ENCODE peak calls at places on chromosomes 16 and 17, in nine cellular contexts. M is psoas muscle, P is thoracic aorta, J is MCF 10A, K is heart right ventricle, Y is choroid plexus epithelial cell, C is GM10248, Z is cardiac fibroblast, F is tibial artery. H is an unnamed sample.

GRCh38 chr17:59890720-59891119 is 2.0 kb downstream of the TUBD1 start:
- DNase-seq in M (no peak), P (no peak), J (peak), K (no peak), Y (peak), C (no peak), Z (no peak), F (no peak), H (no peak)

GRCh38 chr16:74743668-74744299 is 30.8 kb downstream of the FA2H start:
- DNase-seq in M (no peak), P (no peak), J (peak), K (no peak), Y (peak), C (no peak), Z (peak), F (no peak), H (no peak)

GRCh38 chr16:57260294-57260929 is 15.4 kb downstream of the ARL2BP start:
- DNase-seq in M (peak), P (no peak), J (peak), K (no peak), Y (peak), C (peak), Z (peak), F (peak), H (peak)

GRCh38 chr17:17021194-17021863 is 20.9 kb upstream of the MPRIP start:
- DNase-seq in M (peak), P (peak), J (peak), K (peak), Y (no peak), C (no peak), Z (peak), F (peak), H (no peak)

GRCh38 chr17:63623786-63624185 is 1.6 kb downstream of the MAP3K3 start:
- DNase-seq in M (no peak), P (no peak), J (no peak), K (no peak), Y (no peak), C (no peak), Z (no peak), F (no peak), H (no peak)

GRCh38 chr17:55089955-55090573 is 121.5 kb downstream of the STXBP4 start:
- DNase-seq in M (no peak), P (no peak), J (peak), K (no peak), Y (peak), C (peak), Z (peak), F (no peak), H (no peak)

GRCh38 chr17:49045376-49045775 is 48.2 kb downstream of the IGF2BP1 start:
- DNase-seq in M (no peak), P (no peak), J (no peak), K (no peak), Y (no peak), C (no peak), Z (no peak), F (no peak), H (no peak)

GRCh38 chr17:62755139-62755851 is 52.8 kb downstream of the MARCHF10 start:
- DNase-seq in M (no peak), P (no peak), J (no peak), K (peak), Y (no peak), C (no peak), Z (peak), F (no peak), H (no peak)

GRCh38 chr16:89136931-89137330 is 34.6 kb upstream of the CDH15 start:
- DNase-seq in M (no peak), P (no peak), J (no peak), K (no peak), Y (no peak), C (no peak), Z (no peak), F (peak), H (no peak)

GRCh38 chr16:85402910-85403692 is 210.0 kb upstream of the GSE1 start:
- DNase-seq in M (peak), P (no peak), J (no peak), K (peak), Y (peak), C (no peak), Z (peak), F (peak), H (no peak)

GRCh38 chr17:47253541-47254402 is at the start of gene ITGB3:
- DNase-seq in M (peak), P (no peak), J (peak), K (peak), Y (peak), C (peak), Z (peak), F (peak), H (peak)

GRCh38 chr16:70804153-70804728 is 3.3 kb upstream of the VAC14 start:
- DNase-seq in M (no peak), P (no peak), J (peak), K (no peak), Y (peak), C (no peak), Z (peak), F (no peak), H (no peak)

GRCh38 chr17:56593073-56593740 is at the start of gene NOG:
- DNase-seq in M (peak), P (no peak), J (peak), K (peak), Y (peak), C (peak), Z (peak), F (peak), H (no peak)

GRCh38 chr17:56594528-56595418 is 1.3 kb downstream of the NOG start:
- DNase-seq in M (no peak), P (no peak), J (peak), K (no peak), Y (no peak), C (peak), Z (no peak), F (no peak), H (no peak)

GRCh38 chr17:56595831-56596740 is 2.6 kb downstream of the NOG start:
- DNase-seq in M (no peak), P (no peak), J (peak), K (no peak), Y (no peak), C (no peak), Z (no peak), F (no peak), H (peak)

GRCh38 chr17:56592487-56593072 is 919 bp upstream of the NOG start:
- DNase-seq in M (peak), P (no peak), J (peak), K (peak), Y (peak), C (peak), Z (peak), F (peak), H (peak)

DNA sequence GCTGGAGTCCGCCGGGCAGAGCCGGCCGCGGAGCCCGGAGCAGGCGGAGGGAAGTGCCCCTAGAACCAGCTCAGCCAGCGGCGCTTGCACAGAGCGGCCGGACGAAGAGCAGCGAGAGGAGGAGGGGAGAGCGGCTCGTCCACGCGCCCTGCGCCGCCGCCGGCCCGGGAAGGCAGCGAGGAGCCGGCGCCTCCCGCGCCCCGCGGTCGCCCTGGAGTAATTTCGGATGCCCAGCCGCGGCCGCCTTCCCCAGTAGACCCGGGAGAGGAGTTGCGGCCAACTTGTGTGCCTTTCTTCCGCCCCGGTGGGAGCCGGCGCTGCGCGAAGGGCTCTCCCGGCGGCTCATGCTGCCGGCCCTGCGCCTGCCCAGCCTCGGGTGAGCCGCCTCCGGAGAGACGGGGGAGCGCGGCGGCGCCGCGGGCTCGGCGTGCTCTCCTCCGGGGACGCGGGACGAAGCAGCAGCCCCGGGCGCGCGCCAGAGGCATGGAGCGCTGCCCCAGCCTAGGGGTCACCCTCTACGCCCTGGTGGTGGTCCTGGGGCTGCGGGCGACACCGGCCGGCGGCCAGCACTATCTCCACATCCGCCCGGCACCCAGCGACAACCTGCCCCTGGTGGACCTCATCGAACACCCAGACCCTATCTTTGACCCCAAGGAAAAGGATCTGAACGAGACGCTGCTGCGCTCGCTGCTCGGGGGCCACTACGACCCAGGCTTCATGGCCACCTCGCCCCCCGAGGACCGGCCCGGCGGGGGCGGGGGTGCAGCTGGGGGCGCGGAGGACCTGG is 435 bp downstream of the NOG start:
- DNase-seq in M (peak), P (no peak), J (peak), K (peak), Y (peak), C (peak), Z (peak), F (peak), H (peak)
- TF ChIP-seq CTCF in M (no peak), P (no peak), J (no peak), K (no peak), Y (no peak), C (no peak), Z (no peak), F (no peak), H (no peak)

DNA sequence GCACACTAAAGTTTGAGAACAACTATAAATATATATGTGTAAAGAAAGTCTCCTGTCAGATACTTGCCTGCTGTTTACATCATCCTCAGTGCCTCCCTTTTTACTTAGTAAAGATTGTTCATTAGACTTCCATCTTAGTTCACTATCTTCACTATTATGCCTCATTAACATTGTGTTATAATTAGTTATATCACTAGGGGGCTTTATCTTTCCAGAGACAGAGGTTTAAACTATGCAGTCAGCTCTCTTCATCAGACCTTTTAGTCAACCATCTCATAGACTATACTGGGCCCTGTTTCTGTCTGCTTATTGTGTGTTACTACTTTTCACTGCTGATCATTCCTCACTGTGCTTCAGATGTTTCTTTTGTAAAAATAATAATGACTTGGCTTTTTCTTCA is 630.8 kb upstream of the KIF2B start:
- DNase-seq in M (no peak), P (no peak), J (peak), K (no peak), Y (no peak), C (no peak), Z (no peak), F (no peak), H (no peak)
- TF ChIP-seq CTCF in M (no peak), P (no peak), J (no peak), K (no peak), Y (no peak), C (no peak), Z (no peak), F (no peak), H (no peak)

GRCh38 chr16:82755570-82756282 is 129.0 kb downstream of the CDH13 start:
- DNase-seq in M (no peak), P (no peak), J (peak), K (no peak), Y (peak), C (no peak), Z (peak), F (no peak), H (no peak)
- TF ChIP-seq CTCF in M (no peak), P (no peak), J (no peak), K (no peak), Y (peak), C (no peak), Z (peak), F (no peak), H (no peak)

DNA sequence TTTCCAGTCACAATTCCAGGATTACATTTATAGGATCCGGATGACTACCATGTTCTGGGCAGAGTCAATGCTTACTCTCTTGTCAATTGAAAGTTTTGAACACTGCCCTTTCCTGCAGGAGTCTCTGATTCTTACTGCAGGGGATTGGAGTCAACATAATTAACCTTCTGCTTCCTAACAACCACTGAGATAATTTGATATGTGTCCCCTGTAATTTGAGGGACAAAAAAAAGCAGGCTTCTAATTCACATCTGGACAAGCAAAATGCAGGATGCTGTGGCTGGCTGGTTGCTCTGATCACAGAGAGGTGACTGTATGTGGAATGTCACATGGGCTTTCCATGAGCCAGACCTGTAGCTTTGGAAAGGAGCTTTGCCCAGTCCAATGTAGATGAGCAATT is 54.9 kb downstream of the PMP22 start:
- DNase-seq in M (no peak), P (no peak), J (no peak), K (no peak), Y (no peak), C (no peak), Z (no peak), F (no peak), H (no peak)
- TF ChIP-seq CTCF in M (no peak), P (no peak), J (no peak), K (no peak), Y (no peak), C (no peak), Z (no peak), F (no peak), H (no peak)

GRCh38 chr16:4293181-4293716 is 20.4 kb upstream of the TFAP4 start:
- DNase-seq in M (no peak), P (no peak), J (no peak), K (no peak), Y (no peak), C (no peak), Z (no peak), F (no peak), H (no peak)
- TF ChIP-seq CTCF in M (no peak), P (no peak), J (no peak), K (no peak), Y (no peak), C (no peak), Z (no peak), F (no peak), H (no peak)

GRCh38 chr16:27444470-27444869 is 42.5 kb downstream of the IL21R start:
- DNase-seq in M (no peak), P (no peak), J (no peak), K (no peak), Y (no peak), C (no peak), Z (no peak), F (peak), H (no peak)

GRCh38 chr16:27446721-27447120 is 44.7 kb downstream of the IL21R start:
- DNase-seq in M (no peak), P (no peak), J (no peak), K (no peak), Y (no peak), C (no peak), Z (no peak), F (no peak), H (peak)

GRCh38 chr16:27448531-27449433 is 46.8 kb downstream of the IL21R start:
- DNase-seq in M (no peak), P (no peak), J (no peak), K (no peak), Y (no peak), C (no peak), Z (no peak), F (no peak), H (no peak)

GRCh38 chr16:27444015-27444414 is 42.0 kb downstream of the IL21R start:
- DNase-seq in M (no peak), P (no peak), J (no peak), K (no peak), Y (peak), C (no peak), Z (peak), F (peak), H (no peak)

DNA sequence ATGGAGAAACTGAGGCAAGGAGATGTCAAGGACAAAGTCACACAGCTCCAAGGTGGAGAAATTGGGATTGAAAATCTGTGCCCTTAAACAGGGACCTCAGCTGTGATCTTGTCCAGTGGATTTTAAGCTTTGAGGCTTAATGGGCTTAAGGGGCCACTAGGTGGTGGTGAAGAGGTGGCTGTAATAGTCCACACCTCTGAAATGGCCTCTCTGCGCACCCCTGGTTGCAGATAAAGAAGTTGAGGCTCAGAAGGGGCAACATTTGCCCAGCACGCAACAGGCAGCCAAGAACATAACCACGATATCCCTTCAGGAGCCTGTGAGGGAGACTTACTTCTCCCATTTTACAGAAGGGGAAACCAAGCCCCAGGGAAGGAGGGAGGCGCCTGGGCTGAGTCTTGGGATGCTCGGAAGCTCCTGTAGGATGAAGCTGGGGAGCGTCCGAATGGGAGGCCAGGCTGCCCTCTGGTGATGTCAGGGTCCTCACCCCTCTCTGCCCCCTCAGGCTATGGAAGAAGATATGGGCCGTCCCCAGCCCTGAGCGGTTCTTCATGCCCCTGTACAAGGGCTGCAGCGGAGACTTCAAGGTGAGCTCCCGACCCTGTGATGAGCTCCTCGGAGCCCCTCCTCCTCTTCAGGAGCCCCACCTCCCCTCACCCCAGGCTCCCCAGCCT is 43.7 kb downstream of the IL21R start:
- DNase-seq in M (no peak), P (no peak), J (no peak), K (no peak), Y (no peak), C (no peak), Z (no peak), F (peak), H (no peak)
- TF ChIP-seq CTCF in M (no peak), P (no peak), J (no peak), K (no peak), Y (peak), C (no peak), Z (peak), F (no peak), H (no peak)

DNA sequence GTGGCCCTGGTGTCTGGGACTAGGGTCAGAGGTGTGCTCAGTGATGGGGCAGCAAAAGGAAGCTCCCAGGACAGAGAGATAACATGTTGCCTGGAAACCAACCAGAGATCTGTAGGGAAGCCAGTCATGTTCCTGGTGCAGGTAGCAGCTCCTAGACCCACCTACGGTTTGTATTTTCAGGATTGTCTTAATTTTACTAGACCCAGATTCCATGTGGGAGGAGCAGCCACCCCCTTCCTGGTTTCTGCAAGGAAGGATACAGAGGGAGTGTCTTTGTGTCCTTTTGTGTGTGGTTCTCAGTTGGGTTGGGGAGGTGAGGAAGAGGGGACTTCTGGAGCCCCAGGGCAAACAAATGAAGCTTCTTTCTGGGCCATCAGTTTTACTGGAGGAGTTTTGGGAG is 53.9 kb downstream of the MGAT5B start:
- DNase-seq in M (no peak), P (no peak), J (no peak), K (no peak), Y (no peak), C (no peak), Z (no peak), F (no peak), H (no peak)
- TF ChIP-seq CTCF in M (no peak), P (no peak), J (no peak), K (no peak), Y (no peak), C (no peak), Z (no peak), F (no peak), H (no peak)

DNA sequence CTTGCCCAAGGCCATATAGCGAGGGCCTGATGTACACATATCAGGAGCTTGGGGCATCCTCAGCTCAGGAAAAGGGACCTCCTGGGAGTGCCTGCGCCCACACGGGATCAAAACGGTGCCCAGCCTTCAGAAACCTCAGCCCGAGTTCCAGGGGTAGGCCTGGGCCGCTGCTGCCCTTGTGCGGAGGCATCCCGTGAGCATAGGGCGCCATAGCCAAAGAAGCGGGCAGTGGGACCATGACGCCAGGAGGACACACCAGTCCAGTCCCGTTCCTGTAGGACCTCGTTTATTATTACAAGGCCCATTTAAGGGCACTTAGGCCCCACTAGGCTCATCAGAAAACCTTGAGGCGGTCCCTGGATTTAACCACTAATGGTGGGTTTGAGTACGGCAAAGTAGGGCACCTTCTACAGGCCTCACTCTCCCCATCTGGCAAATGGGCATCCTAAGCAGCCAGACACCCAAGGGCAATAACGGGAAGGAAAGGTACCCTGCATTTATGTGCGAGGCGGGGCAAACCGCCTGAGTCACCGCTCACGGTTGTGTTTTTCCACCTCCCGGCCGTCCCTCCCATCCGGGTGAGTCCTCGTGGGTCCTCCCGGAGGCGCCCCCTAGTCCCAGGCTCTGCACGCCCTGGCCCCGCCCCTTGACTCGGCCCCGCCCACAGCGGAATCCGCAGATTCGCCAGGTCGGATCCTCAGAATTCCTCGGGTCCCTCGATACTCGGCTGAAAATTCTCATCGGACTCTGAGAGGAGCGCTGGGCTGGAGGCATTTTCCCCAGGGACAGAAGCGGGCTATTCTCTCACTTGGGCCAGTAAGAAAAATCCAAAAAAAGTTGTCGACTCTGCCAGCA is 726 bp upstream of the SETD1A start:
- DNase-seq in M (peak), P (peak), J (peak), K (peak), Y (peak), C (peak), Z (peak), F (peak), H (peak)
- TF ChIP-seq CTCF in M (peak), P (no peak), J (peak), K (no peak), Y (peak), C (peak), Z (peak), F (no peak), H (peak)

GRCh38 chr17:75589017-75589918 is 1.7 kb downstream of the MYO15B start:
- DNase-seq in M (peak), P (peak), J (peak), K (peak), Y (peak), C (peak), Z (peak), F (peak), H (peak)
- TF ChIP-seq CTCF in M (peak), P (peak), J (peak), K (peak), Y (peak), C (peak), Z (no peak), F (peak), H (peak)

H was measured in B cell.